ENCODE peak calls at places on chromosomes 2 and 18, in four cellular contexts. One of them, this sample, is unnamed.

GRCh38 chr2:328761-329160 is 40.9 kb upstream of the ALKAL2 start:
- DNase-seq in activated T-helper 9 cell treated with anti-CD3 and anti-CD28 coated beads, Interleukin-2, amount 50 U/mL, for 16 hours: no peak
- DNase-seq in HT-29: no peak
- DNase-seq in cardiac muscle cell: no peak
- DNase-seq in this sample: no peak

GRCh38 chr2:97931118-97931850 is 64.5 kb downstream of the TMEM131 start:
- DNase-seq in HT-29: no peak
- DNase-seq in activated T-helper 9 cell treated with anti-CD3 and anti-CD28 coated beads, Interleukin-2, amount 50 U/mL, for 16 hours: no peak
- DNase-seq in cardiac muscle cell: no peak
- DNase-seq in this sample: no peak

GRCh38 chr2:96110621-96111256 is 5.6 kb downstream of the ADRA2B start:
- DNase-seq in cardiac muscle cell: no peak
- DNase-seq in activated T-helper 9 cell treated with anti-CD3 and anti-CD28 coated beads, Interleukin-2, amount 50 U/mL, for 16 hours: no peak
- DNase-seq in HT-29: no peak
- DNase-seq in this sample: no peak

GRCh38 chr2:202317080-202317859 is 51.7 kb downstream of the NOP58 start:
- DNase-seq in activated T-helper 9 cell treated with anti-CD3 and anti-CD28 coated beads, Interleukin-2, amount 50 U/mL, for 16 hours: no peak
- DNase-seq in HT-29: peak
- DNase-seq in cardiac muscle cell: no peak
- DNase-seq in this sample: peak

GRCh38 chr2:70805987-70806386 is 14.4 kb downstream of the CLEC4F start:
- DNase-seq in HT-29: no peak
- DNase-seq in cardiac muscle cell: peak
- DNase-seq in activated T-helper 9 cell treated with anti-CD3 and anti-CD28 coated beads, Interleukin-2, amount 50 U/mL, for 16 hours: no peak
- DNase-seq in this sample: no peak

GRCh38 chr18:25289040-25289631 is 62.8 kb downstream of the ZNF521 start:
- DNase-seq in HT-29: peak
- DNase-seq in cardiac muscle cell: no peak
- DNase-seq in activated T-helper 9 cell treated with anti-CD3 and anti-CD28 coated beads, Interleukin-2, amount 50 U/mL, for 16 hours: no peak
- DNase-seq in this sample: peak

GRCh38 chr2:113002677-113003076 is 2.6 kb upstream of the IL36A start:
- DNase-seq in cardiac muscle cell: no peak
- DNase-seq in activated T-helper 9 cell treated with anti-CD3 and anti-CD28 coated beads, Interleukin-2, amount 50 U/mL, for 16 hours: no peak
- DNase-seq in HT-29: no peak
- DNase-seq in this sample: no peak

GRCh38 chr18:27863780-27864430 is 313.0 kb downstream of the CDH2 start:
- DNase-seq in HT-29: no peak
- DNase-seq in cardiac muscle cell: no peak
- DNase-seq in activated T-helper 9 cell treated with anti-CD3 and anti-CD28 coated beads, Interleukin-2, amount 50 U/mL, for 16 hours: no peak
- DNase-seq in this sample: no peak

GRCh38 chr2:88590998-88591613 is 36.2 kb downstream of the EIF2AK3 start:
- DNase-seq in activated T-helper 9 cell treated with anti-CD3 and anti-CD28 coated beads, Interleukin-2, amount 50 U/mL, for 16 hours: peak
- DNase-seq in HT-29: peak
- DNase-seq in cardiac muscle cell: peak
- DNase-seq in this sample: peak

GRCh38 chr2:20509766-20510490 is 63.1 kb downstream of the RHOB start:
- DNase-seq in activated T-helper 9 cell treated with anti-CD3 and anti-CD28 coated beads, Interleukin-2, amount 50 U/mL, for 16 hours: no peak
- DNase-seq in cardiac muscle cell: peak
- DNase-seq in HT-29: peak
- DNase-seq in this sample: no peak

GRCh38 chr2:111634050-111634784 is 249.8 kb downstream of the ANAPC1 start:
- DNase-seq in cardiac muscle cell: no peak
- DNase-seq in HT-29: no peak
- DNase-seq in activated T-helper 9 cell treated with anti-CD3 and anti-CD28 coated beads, Interleukin-2, amount 50 U/mL, for 16 hours: no peak
- DNase-seq in this sample: no peak

GRCh38 chr18:59459352-59460059 is 100.4 kb upstream of the LMAN1 start:
- DNase-seq in activated T-helper 9 cell treated with anti-CD3 and anti-CD28 coated beads, Interleukin-2, amount 50 U/mL, for 16 hours: no peak
- DNase-seq in HT-29: peak
- DNase-seq in cardiac muscle cell: peak
- DNase-seq in this sample: peak

GRCh38 chr18:22539045-22539444 is 121.3 kb upstream of the CTAGE1 start:
- DNase-seq in activated T-helper 9 cell treated with anti-CD3 and anti-CD28 coated beads, Interleukin-2, amount 50 U/mL, for 16 hours: no peak
- DNase-seq in HT-29: no peak
- DNase-seq in cardiac muscle cell: no peak
- DNase-seq in this sample: no peak

GRCh38 chr2:222813177-222813843 is 47.5 kb upstream of the ACSL3 start:
- DNase-seq in activated T-helper 9 cell treated with anti-CD3 and anti-CD28 coated beads, Interleukin-2, amount 50 U/mL, for 16 hours: no peak
- DNase-seq in cardiac muscle cell: no peak
- DNase-seq in HT-29: no peak
- DNase-seq in this sample: no peak

This sample was measured in dermis blood vessel endothelial cell.